ENCODE peak calls at places on chromosomes 7 and 10, in six cellular contexts. Z is fibroblast of the conjunctiva; I is GDM1; C is neuronal stem cell; D is GM04504; S is activated CD4-positive, alpha-beta T cell treated with anti-CD3 and anti-CD28 coated beads, Interleukin-2, amount 50 U/mL, for 48 hours. G is an unnamed sample.

GRCh38 chr7:130397056-130397455 is 16.8 kb downstream of the CPA1 start:
- DNase-seq in S (no peak), Z (no peak), I (no peak), D (no peak), C (no peak), G (no peak)

GRCh38 chr7:12584940-12585339 is 14.4 kb downstream of the SCIN start:
- DNase-seq in I (no peak), S (no peak), C (no peak), Z (no peak), D (no peak), G (peak; percentile 18)

GRCh38 chr7:130471974-130472373 is 19.9 kb upstream of the MEST start:
- DNase-seq in S (no peak), I (no peak), Z (no peak), D (no peak), C (no peak), G (no peak)

GRCh38 chr7:104922187-104923009 is 91.6 kb upstream of the KMT2E start:
- DNase-seq in Z (no peak), S (no peak), D (no peak), I (no peak), C (no peak), G (no peak)

GRCh38 chr7:113698556-113699220 is 220.1 kb downstream of the PPP1R3A start:
- DNase-seq in S (no peak), I (no peak), Z (peak; percentile 2), C (peak; percentile 20), D (peak; percentile 3), G (no peak)

GRCh38 chr7:88233828-88234227 is 14.0 kb upstream of the SRI start:
- DNase-seq in S (no peak), D (no peak), Z (no peak), I (no peak), C (no peak), G (no peak)

GRCh38 chr7:45582868-45583277 is 8.7 kb downstream of the ADCY1 start:
- DNase-seq in Z (no peak), I (no peak), S (no peak), D (no peak), C (peak; percentile 41), G (no peak)

GRCh38 chr7:23787272-23787671 is 77.3 kb downstream of the STK31 start:
- DNase-seq in D (no peak), I (no peak), Z (no peak), C (no peak), S (no peak), G (no peak)

GRCh38 chr10:110239892-110240291 is 32.5 kb downstream of the MXI1 start:
- DNase-seq in S (no peak), C (no peak), I (no peak), D (no peak), Z (no peak), G (no peak)

GRCh38 chr10:31923389-31923788 is 5.2 kb downstream of the ARHGAP12 start:
- DNase-seq in S (no peak), D (no peak), C (no peak), I (no peak), Z (no peak), G (no peak)

GRCh38 chr7:101743995-101744360 is 73.4 kb upstream of the CUX1 start:
- DNase-seq in D (no peak), C (peak; percentile 39), Z (no peak), I (peak; percentile 26), S (no peak), G (no peak)

GRCh38 chr7:151900591-151901312 is 23.8 kb upstream of the PRKAG2 start:
- DNase-seq in C (no peak), Z (no peak), S (no peak), D (no peak), I (no peak), G (no peak)

GRCh38 chr7:28988818-28989595 is 30.9 kb upstream of the TRIL start:
- DNase-seq in Z (peak; percentile 86), C (no peak), I (no peak), S (no peak), D (peak; percentile 96), G (no peak)

GRCh38 chr7:66047426-66047825 is 28.2 kb upstream of the ASL start:
- DNase-seq in S (no peak), I (no peak), C (no peak), D (peak; percentile 84), Z (peak; percentile 81), G (no peak)

GRCh38 chr10:31064334-31064733 is 32.7 kb upstream of the ZNF438 start:
- DNase-seq in S (no peak), I (no peak), C (no peak), D (peak; percentile 53), Z (peak; percentile 85), G (no peak)

GRCh38 chr10:50622497-50623298 is 1.1 kb downstream of the SGMS1 start:
- DNase-seq in D (no peak), Z (no peak), S (peak; percentile 43), I (no peak), C (peak; percentile 24), G (no peak)